ENCODE peak calls at places on chromosomes 2 and 18, in seven cellular contexts. One of them, this sample, is unnamed.

GRCh38 chr18:48098538-48098937 is 168.1 kb upstream of the SMAD2 start:
- DNase-seq in endothelial cell of umbilical vein: no peak
- DNase-seq in Peyer's patch: no peak
- DNase-seq in transverse colon: no peak
- DNase-seq in tibial nerve: no peak
- DNase-seq in esophagus muscularis mucosa: no peak
- DNase-seq in heart left ventricle: no peak
- DNase-seq in this sample: no peak

GRCh38 chr2:8475349-8476045 is 206.4 kb upstream of the ID2 start:
- DNase-seq in endothelial cell of umbilical vein: no peak
- DNase-seq in Peyer's patch: no peak
- DNase-seq in transverse colon: no peak
- DNase-seq in tibial nerve: no peak
- DNase-seq in esophagus muscularis mucosa: no peak
- DNase-seq in heart left ventricle: no peak
- DNase-seq in this sample: no peak

GRCh38 chr2:105783151-105783738 is 38.5 kb downstream of the NCK2 start:
- DNase-seq in endothelial cell of umbilical vein: no peak
- DNase-seq in Peyer's patch: peak; percentile 15
- DNase-seq in transverse colon: no peak
- DNase-seq in tibial nerve: no peak
- DNase-seq in esophagus muscularis mucosa: no peak
- DNase-seq in heart left ventricle: no peak
- DNase-seq in this sample: no peak

GRCh38 chr2:236859896-236860295 is 225.8 kb upstream of the COPS8 start:
- DNase-seq in endothelial cell of umbilical vein: no peak
- DNase-seq in Peyer's patch: no peak
- DNase-seq in transverse colon: no peak
- DNase-seq in tibial nerve: no peak
- DNase-seq in esophagus muscularis mucosa: peak; percentile 85
- DNase-seq in heart left ventricle: no peak
- DNase-seq in this sample: no peak

GRCh38 chr2:5666798-5667197 is 25.4 kb upstream of the SOX11 start:
- DNase-seq in endothelial cell of umbilical vein: no peak
- DNase-seq in Peyer's patch: no peak
- DNase-seq in transverse colon: no peak
- DNase-seq in tibial nerve: no peak
- DNase-seq in esophagus muscularis mucosa: peak; percentile 86
- DNase-seq in heart left ventricle: no peak
- DNase-seq in this sample: no peak

GRCh38 chr2:134014196-134014960 is 239.5 kb upstream of the MGAT5 start:
- DNase-seq in endothelial cell of umbilical vein: no peak
- DNase-seq in Peyer's patch: no peak
- DNase-seq in transverse colon: no peak
- DNase-seq in tibial nerve: no peak
- DNase-seq in esophagus muscularis mucosa: no peak
- DNase-seq in heart left ventricle: no peak
- DNase-seq in this sample: no peak

GRCh38 chr2:236221798-236222197 is 42.4 kb downstream of the ASB18 start:
- DNase-seq in endothelial cell of umbilical vein: no peak
- DNase-seq in Peyer's patch: no peak
- DNase-seq in transverse colon: no peak
- DNase-seq in tibial nerve: no peak
- DNase-seq in esophagus muscularis mucosa: peak; percentile 80
- DNase-seq in heart left ventricle: no peak
- DNase-seq in this sample: no peak

GRCh38 chr2:239927424-239927981 is 97.6 kb downstream of the NDUFA10 start:
- DNase-seq in endothelial cell of umbilical vein: peak; percentile 17
- DNase-seq in Peyer's patch: peak; percentile 18
- DNase-seq in transverse colon: no peak
- DNase-seq in tibial nerve: no peak
- DNase-seq in esophagus muscularis mucosa: no peak
- DNase-seq in heart left ventricle: no peak
- DNase-seq in this sample: no peak

GRCh38 chr2:216385478-216385877 is 13.2 kb upstream of the MARCHF4 start:
- DNase-seq in endothelial cell of umbilical vein: no peak
- DNase-seq in Peyer's patch: no peak
- DNase-seq in transverse colon: no peak
- DNase-seq in tibial nerve: no peak
- DNase-seq in esophagus muscularis mucosa: no peak
- DNase-seq in heart left ventricle: no peak
- DNase-seq in this sample: no peak

GRCh38 chr18:21897811-21898210 is 157.2 kb downstream of the MIB1 start:
- DNase-seq in endothelial cell of umbilical vein: peak; percentile 57
- DNase-seq in Peyer's patch: no peak
- DNase-seq in transverse colon: peak; percentile 42
- DNase-seq in tibial nerve: no peak
- DNase-seq in esophagus muscularis mucosa: no peak
- DNase-seq in heart left ventricle: no peak
- DNase-seq in this sample: peak; percentile 43

GRCh38 chr2:47486858-47487497 is 84.0 kb downstream of the MSH2 start:
- DNase-seq in endothelial cell of umbilical vein: no peak
- DNase-seq in Peyer's patch: no peak
- DNase-seq in transverse colon: no peak
- DNase-seq in tibial nerve: no peak
- DNase-seq in esophagus muscularis mucosa: no peak
- DNase-seq in heart left ventricle: no peak
- DNase-seq in this sample: no peak

GRCh38 chr18:11689031-11689971 is at the start of gene GNAL:
- DNase-seq in endothelial cell of umbilical vein: peak; percentile 60
- DNase-seq in Peyer's patch: peak; percentile 28
- DNase-seq in transverse colon: peak; percentile 79
- DNase-seq in tibial nerve: peak; percentile 56
- DNase-seq in esophagus muscularis mucosa: peak; percentile 92
- DNase-seq in heart left ventricle: peak; percentile 72
- DNase-seq in this sample: peak; percentile 77

GRCh38 chr18:11752116-11752911 is 63.2 kb downstream of the GNAL start:
- DNase-seq in endothelial cell of umbilical vein: no peak
- DNase-seq in Peyer's patch: no peak
- DNase-seq in transverse colon: no peak
- DNase-seq in tibial nerve: no peak
- DNase-seq in esophagus muscularis mucosa: no peak
- DNase-seq in heart left ventricle: no peak
- DNase-seq in this sample: no peak

GRCh38 chr2:149544692-149545091 is 42.9 kb downstream of the MMADHC start:
- DNase-seq in endothelial cell of umbilical vein: no peak
- DNase-seq in Peyer's patch: no peak
- DNase-seq in transverse colon: no peak
- DNase-seq in tibial nerve: no peak
- DNase-seq in esophagus muscularis mucosa: no peak
- DNase-seq in heart left ventricle: no peak
- DNase-seq in this sample: no peak

GRCh38 chr18:79117380-79117779 is 48.2 kb downstream of the ATP9B start:
- DNase-seq in endothelial cell of umbilical vein: no peak
- DNase-seq in Peyer's patch: no peak
- DNase-seq in transverse colon: no peak
- DNase-seq in tibial nerve: no peak
- DNase-seq in esophagus muscularis mucosa: no peak
- DNase-seq in heart left ventricle: no peak
- DNase-seq in this sample: no peak

GRCh38 chr2:51027968-51028367 is 4.0 kb downstream of the NRXN1 start:
- DNase-seq in endothelial cell of umbilical vein: no peak
- DNase-seq in Peyer's patch: no peak
- DNase-seq in transverse colon: no peak
- DNase-seq in tibial nerve: no peak
- DNase-seq in esophagus muscularis mucosa: no peak
- DNase-seq in heart left ventricle: no peak
- DNase-seq in this sample: no peak

GRCh38 chr2:173851256-173851655 is 113.9 kb downstream of the SP3 start:
- DNase-seq in endothelial cell of umbilical vein: no peak
- DNase-seq in Peyer's patch: no peak
- DNase-seq in transverse colon: no peak
- DNase-seq in tibial nerve: no peak
- DNase-seq in esophagus muscularis mucosa: no peak
- DNase-seq in heart left ventricle: peak; percentile 42
- DNase-seq in this sample: no peak

GRCh38 chr2:77008925-77009706 is 513.1 kb downstream of the LRRTM4 start:
- DNase-seq in endothelial cell of umbilical vein: peak; percentile 48
- DNase-seq in Peyer's patch: no peak
- DNase-seq in transverse colon: no peak
- DNase-seq in tibial nerve: no peak
- DNase-seq in esophagus muscularis mucosa: no peak
- DNase-seq in heart left ventricle: no peak
- DNase-seq in this sample: no peak

GRCh38 chr18:21444465-21445023 is 156.0 kb downstream of the ESCO1 start:
- DNase-seq in endothelial cell of umbilical vein: peak; percentile 48
- DNase-seq in Peyer's patch: no peak
- DNase-seq in transverse colon: peak; percentile 11
- DNase-seq in tibial nerve: no peak
- DNase-seq in esophagus muscularis mucosa: no peak
- DNase-seq in heart left ventricle: no peak
- DNase-seq in this sample: peak; percentile 51

GRCh38 chr2:235505210-235505741 is 11.4 kb downstream of the AGAP1 start:
- DNase-seq in endothelial cell of umbilical vein: peak; percentile 26
- DNase-seq in Peyer's patch: no peak
- DNase-seq in transverse colon: peak; percentile 52
- DNase-seq in tibial nerve: no peak
- DNase-seq in esophagus muscularis mucosa: no peak
- DNase-seq in heart left ventricle: no peak
- DNase-seq in this sample: no peak

GRCh38 chr18:9244376-9244775 is 90.2 kb upstream of the TWSG1 start:
- DNase-seq in endothelial cell of umbilical vein: no peak
- DNase-seq in Peyer's patch: no peak
- DNase-seq in transverse colon: no peak
- DNase-seq in tibial nerve: no peak
- DNase-seq in esophagus muscularis mucosa: no peak
- DNase-seq in heart left ventricle: no peak
- DNase-seq in this sample: no peak

GRCh38 chr2:227033471-227034148 is 130.4 kb downstream of the COL4A4 start:
- DNase-seq in endothelial cell of umbilical vein: no peak
- DNase-seq in Peyer's patch: no peak
- DNase-seq in transverse colon: peak; percentile 59
- DNase-seq in tibial nerve: no peak
- DNase-seq in esophagus muscularis mucosa: no peak
- DNase-seq in heart left ventricle: no peak
- DNase-seq in this sample: no peak

GRCh38 chr18:6543330-6543908 is 128.7 kb upstream of the L3MBTL4 start:
- DNase-seq in endothelial cell of umbilical vein: peak; percentile 60
- DNase-seq in Peyer's patch: no peak
- DNase-seq in transverse colon: no peak
- DNase-seq in tibial nerve: no peak
- DNase-seq in esophagus muscularis mucosa: no peak
- DNase-seq in heart left ventricle: no peak
- DNase-seq in this sample: no peak

GRCh38 chr2:42747422-42747821 is 16.5 kb downstream of the OXER1 start:
- DNase-seq in endothelial cell of umbilical vein: no peak
- DNase-seq in Peyer's patch: no peak
- DNase-seq in transverse colon: no peak
- DNase-seq in tibial nerve: no peak
- DNase-seq in esophagus muscularis mucosa: peak; percentile 26
- DNase-seq in heart left ventricle: no peak
- DNase-seq in this sample: no peak
- TF ChIP-seq POLR2A in endothelial cell of umbilical vein: no peak
- TF ChIP-seq POLR2A in Peyer's patch: no peak
- TF ChIP-seq POLR2A in transverse colon: no peak
- TF ChIP-seq POLR2A in tibial nerve: no peak
- TF ChIP-seq POLR2A in esophagus muscularis mucosa: no peak
- TF ChIP-seq POLR2A in heart left ventricle: no peak
- TF ChIP-seq POLR2A in this sample: no peak

GRCh38 chr2:213149949-213150314 is 1.5 kb downstream of the IKZF2 start:
- DNase-seq in endothelial cell of umbilical vein: no peak
- DNase-seq in Peyer's patch: no peak
- DNase-seq in transverse colon: no peak
- DNase-seq in tibial nerve: no peak
- DNase-seq in esophagus muscularis mucosa: no peak
- DNase-seq in heart left ventricle: no peak
- DNase-seq in this sample: no peak
- H3K4me3 ChIP-seq in endothelial cell of umbilical vein: no peak overlapping the region
- H3K4me3 ChIP-seq in Peyer's patch: peak overlapping the region; percentile 83
- H3K4me3 ChIP-seq in transverse colon: peak overlapping the region; percentile 77
- H3K4me3 ChIP-seq in tibial nerve: peak overlapping the region; percentile 99
- H3K4me3 ChIP-seq in esophagus muscularis mucosa: peak overlapping the region; percentile 94
- H3K4me3 ChIP-seq in heart left ventricle: peak overlapping the region; percentile 87
- H3K4me3 ChIP-seq in this sample: peak overlapping the region; percentile 94

GRCh38 chr2:38509947-38510326 is 92.8 kb downstream of the HNRNPLL start:
- DNase-seq in endothelial cell of umbilical vein: no peak
- DNase-seq in Peyer's patch: no peak
- DNase-seq in transverse colon: no peak
- DNase-seq in tibial nerve: no peak
- DNase-seq in esophagus muscularis mucosa: no peak
- DNase-seq in heart left ventricle: no peak
- DNase-seq in this sample: no peak

GRCh38 chr2:38509322-38509946 is 93.3 kb downstream of the HNRNPLL start:
- DNase-seq in endothelial cell of umbilical vein: peak; percentile 85
- DNase-seq in Peyer's patch: no peak
- DNase-seq in transverse colon: no peak
- DNase-seq in tibial nerve: no peak
- DNase-seq in esophagus muscularis mucosa: no peak
- DNase-seq in heart left ventricle: no peak
- DNase-seq in this sample: no peak

GRCh38 chr2:38505779-38506178 is 96.9 kb downstream of the HNRNPLL start:
- DNase-seq in endothelial cell of umbilical vein: no peak
- DNase-seq in Peyer's patch: no peak
- DNase-seq in transverse colon: peak; percentile 44
- DNase-seq in tibial nerve: peak; percentile 72
- DNase-seq in esophagus muscularis mucosa: no peak
- DNase-seq in heart left ventricle: peak; percentile 68
- DNase-seq in this sample: peak; percentile 65

GRCh38 chr2:38507712-38508111 is 95.0 kb downstream of the HNRNPLL start:
- DNase-seq in endothelial cell of umbilical vein: no peak
- DNase-seq in Peyer's patch: no peak
- DNase-seq in transverse colon: no peak
- DNase-seq in tibial nerve: no peak
- DNase-seq in esophagus muscularis mucosa: no peak
- DNase-seq in heart left ventricle: no peak
- DNase-seq in this sample: no peak

DNA sequence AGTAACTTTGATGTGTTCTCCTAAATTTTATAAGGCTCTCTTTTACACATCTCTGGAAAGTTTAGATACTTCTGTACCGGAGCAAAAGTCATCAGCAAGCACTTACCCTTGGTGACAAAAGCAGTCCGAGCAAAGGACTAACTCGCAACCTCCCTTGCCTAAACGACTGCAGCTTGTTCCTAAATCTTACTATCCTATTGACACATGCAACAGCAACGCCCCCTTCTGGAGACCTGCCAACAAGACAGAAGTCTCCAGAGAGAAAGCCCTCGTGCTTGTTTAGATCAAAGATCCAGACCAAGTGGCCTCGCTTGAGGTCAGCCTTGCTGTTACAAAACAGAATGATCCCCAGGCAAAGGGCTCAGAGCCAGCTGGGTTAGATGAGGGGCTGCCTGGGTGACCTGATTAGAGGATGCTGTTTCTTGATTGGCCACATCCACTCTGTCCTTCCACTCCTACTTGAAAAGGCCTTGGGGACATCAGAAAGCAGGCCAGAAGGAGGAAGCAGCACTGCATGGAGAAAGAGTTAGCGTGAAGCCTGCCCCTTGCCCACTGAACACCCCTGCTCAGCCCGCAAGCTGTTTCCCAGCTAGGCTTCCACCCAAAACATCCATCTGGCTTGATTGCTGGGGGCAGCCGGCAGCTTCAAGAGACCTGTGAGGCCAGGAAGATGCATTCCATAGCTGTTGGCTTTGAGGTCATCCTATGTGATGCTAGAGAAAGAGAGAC is 94.3 kb downstream of the HNRNPLL start:
- DNase-seq in endothelial cell of umbilical vein: peak; percentile 79
- DNase-seq in Peyer's patch: peak; percentile 85
- DNase-seq in transverse colon: peak; percentile 91
- DNase-seq in tibial nerve: peak; percentile 96
- DNase-seq in esophagus muscularis mucosa: peak; percentile 98
- DNase-seq in heart left ventricle: peak; percentile 86
- DNase-seq in this sample: peak; percentile 90
- TF ChIP-seq CTCF in endothelial cell of umbilical vein: peak; percentile 59
- TF ChIP-seq CTCF in Peyer's patch: no peak
- TF ChIP-seq CTCF in transverse colon: peak; percentile 41
- TF ChIP-seq CTCF in tibial nerve: peak; percentile 23
- TF ChIP-seq CTCF in esophagus muscularis mucosa: no peak
- TF ChIP-seq CTCF in heart left ventricle: peak; percentile 38
- TF ChIP-seq CTCF in this sample: no peak

GRCh38 chr18:54269924-54270844 is 867 bp downstream of the POLI start:
- DNase-seq in endothelial cell of umbilical vein: peak; percentile 59
- DNase-seq in Peyer's patch: peak; percentile 63
- DNase-seq in transverse colon: peak; percentile 66
- DNase-seq in tibial nerve: no peak
- DNase-seq in esophagus muscularis mucosa: no peak
- DNase-seq in heart left ventricle: peak; percentile 68
- DNase-seq in this sample: peak; percentile 33
- TF ChIP-seq POLR2A in endothelial cell of umbilical vein: peak; percentile 75
- TF ChIP-seq POLR2A in Peyer's patch: no peak
- TF ChIP-seq POLR2A in transverse colon: no peak
- TF ChIP-seq POLR2A in tibial nerve: no peak
- TF ChIP-seq POLR2A in esophagus muscularis mucosa: no peak
- TF ChIP-seq POLR2A in heart left ventricle: no peak
- TF ChIP-seq POLR2A in this sample: no peak